ENCODE peak calls at places on chromosomes 1 and 21, in ten cellular contexts. One of them, this sample, is unnamed.
A peak's percentile ranks its signal among the peaks of the same experiment; 100 is the strongest.

GRCh38 chr1:235642021-235642942 is 7.3 kb downstream of the GNG4 start:
- DNase-seq in lower leg skin: no peak
- DNase-seq in T-helper 9 cell: peak; percentile 55
- DNase-seq in iPS DF 6.9: no peak
- DNase-seq in OCI-LY7: peak; percentile 9
- DNase-seq in HFF-Myc: peak; percentile 42
- DNase-seq in HT-29: peak; percentile 40
- DNase-seq in right atrium auricular region: no peak
- DNase-seq in activated T-helper 1 cell treated with Interleukin-2 at 50 U/mL for 16 hours: peak; percentile 54
- DNase-seq in endothelial cell: no peak
- DNase-seq in this sample: no peak

GRCh38 chr1:164787834-164788231 is 228.8 kb downstream of the PBX1 start:
- DNase-seq in HFF-Myc: no peak
- DNase-seq in right atrium auricular region: no peak
- DNase-seq in endothelial cell: no peak
- DNase-seq in T-helper 9 cell: no peak
- DNase-seq in iPS DF 6.9: no peak
- DNase-seq in lower leg skin: no peak
- DNase-seq in OCI-LY7: no peak
- DNase-seq in HT-29: no peak
- DNase-seq in activated T-helper 1 cell treated with Interleukin-2 at 50 U/mL for 16 hours: no peak
- DNase-seq in this sample: no peak

GRCh38 chr1:16009030-16009460 is 5.0 kb downstream of the SRARP start:
- DNase-seq in lower leg skin: peak; percentile 73
- DNase-seq in T-helper 9 cell: peak; percentile 69
- DNase-seq in iPS DF 6.9: no peak
- DNase-seq in endothelial cell: peak; percentile 85
- DNase-seq in HT-29: peak; percentile 89
- DNase-seq in activated T-helper 1 cell treated with Interleukin-2 at 50 U/mL for 16 hours: peak; percentile 49
- DNase-seq in OCI-LY7: peak; percentile 68
- DNase-seq in HFF-Myc: peak; percentile 39
- DNase-seq in right atrium auricular region: peak; percentile 88
- DNase-seq in this sample: peak; percentile 75

GRCh38 chr1:29323636-29324035 is 87.3 kb downstream of the PTPRU start:
- DNase-seq in iPS DF 6.9: no peak
- DNase-seq in HFF-Myc: no peak
- DNase-seq in endothelial cell: no peak
- DNase-seq in OCI-LY7: no peak
- DNase-seq in lower leg skin: no peak
- DNase-seq in HT-29: no peak
- DNase-seq in activated T-helper 1 cell treated with Interleukin-2 at 50 U/mL for 16 hours: no peak
- DNase-seq in right atrium auricular region: no peak
- DNase-seq in T-helper 9 cell: no peak
- DNase-seq in this sample: no peak

GRCh38 chr1:198876371-198876871 is 237.6 kb downstream of the PTPRC start:
- DNase-seq in HT-29: no peak
- DNase-seq in OCI-LY7: no peak
- DNase-seq in HFF-Myc: no peak
- DNase-seq in iPS DF 6.9: peak; percentile 16
- DNase-seq in lower leg skin: no peak
- DNase-seq in T-helper 9 cell: no peak
- DNase-seq in right atrium auricular region: no peak
- DNase-seq in endothelial cell: peak; percentile 8
- DNase-seq in activated T-helper 1 cell treated with Interleukin-2 at 50 U/mL for 16 hours: no peak
- DNase-seq in this sample: no peak

GRCh38 chr21:31282095-31282709 is 61.9 kb downstream of the TIAM1 start:
- DNase-seq in activated T-helper 1 cell treated with Interleukin-2 at 50 U/mL for 16 hours: no peak
- DNase-seq in lower leg skin: no peak
- DNase-seq in OCI-LY7: no peak
- DNase-seq in right atrium auricular region: peak; percentile 71
- DNase-seq in HFF-Myc: peak; percentile 15
- DNase-seq in endothelial cell: no peak
- DNase-seq in iPS DF 6.9: no peak
- DNase-seq in T-helper 9 cell: no peak
- DNase-seq in HT-29: no peak
- DNase-seq in this sample: no peak

GRCh38 chr21:41090981-41091380 is 77.0 kb upstream of the BACE2 start:
- DNase-seq in HFF-Myc: no peak
- DNase-seq in HT-29: no peak
- DNase-seq in iPS DF 6.9: no peak
- DNase-seq in T-helper 9 cell: no peak
- DNase-seq in endothelial cell: no peak
- DNase-seq in OCI-LY7: no peak
- DNase-seq in activated T-helper 1 cell treated with Interleukin-2 at 50 U/mL for 16 hours: no peak
- DNase-seq in right atrium auricular region: no peak
- DNase-seq in lower leg skin: no peak
- DNase-seq in this sample: no peak

GRCh38 chr21:44947111-44947929 is 7.5 kb downstream of the SLX9 start:
- DNase-seq in right atrium auricular region: no peak
- DNase-seq in HT-29: no peak
- DNase-seq in OCI-LY7: no peak
- DNase-seq in endothelial cell: no peak
- DNase-seq in T-helper 9 cell: no peak
- DNase-seq in HFF-Myc: no peak
- DNase-seq in lower leg skin: no peak
- DNase-seq in iPS DF 6.9: no peak
- DNase-seq in activated T-helper 1 cell treated with Interleukin-2 at 50 U/mL for 16 hours: no peak
- DNase-seq in this sample: no peak

GRCh38 chr1:185328204-185328728 is 11.2 kb upstream of the IVNS1ABP start:
- DNase-seq in T-helper 9 cell: no peak
- DNase-seq in lower leg skin: no peak
- DNase-seq in HFF-Myc: no peak
- DNase-seq in activated T-helper 1 cell treated with Interleukin-2 at 50 U/mL for 16 hours: no peak
- DNase-seq in HT-29: no peak
- DNase-seq in iPS DF 6.9: no peak
- DNase-seq in right atrium auricular region: no peak
- DNase-seq in OCI-LY7: no peak
- DNase-seq in endothelial cell: no peak
- DNase-seq in this sample: no peak

GRCh38 chr1:85060038-85060437 is 11.7 kb upstream of the MCOLN3 start:
- DNase-seq in OCI-LY7: no peak
- DNase-seq in T-helper 9 cell: no peak
- DNase-seq in lower leg skin: no peak
- DNase-seq in endothelial cell: no peak
- DNase-seq in HFF-Myc: no peak
- DNase-seq in activated T-helper 1 cell treated with Interleukin-2 at 50 U/mL for 16 hours: no peak
- DNase-seq in iPS DF 6.9: no peak
- DNase-seq in HT-29: no peak
- DNase-seq in right atrium auricular region: no peak
- DNase-seq in this sample: no peak

GRCh38 chr1:145690587-145691558 is 16.3 kb downstream of the PDZK1 start:
- DNase-seq in OCI-LY7: no peak
- DNase-seq in HFF-Myc: no peak
- DNase-seq in right atrium auricular region: no peak
- DNase-seq in endothelial cell: no peak
- DNase-seq in lower leg skin: no peak
- DNase-seq in HT-29: peak; percentile 45
- DNase-seq in T-helper 9 cell: no peak
- DNase-seq in activated T-helper 1 cell treated with Interleukin-2 at 50 U/mL for 16 hours: no peak
- DNase-seq in iPS DF 6.9: no peak
- DNase-seq in this sample: peak; percentile 52

GRCh38 chr21:38112219-38112789 is 144.5 kb upstream of the KCNJ15 start:
- DNase-seq in OCI-LY7: no peak
- DNase-seq in T-helper 9 cell: no peak
- DNase-seq in HFF-Myc: no peak
- DNase-seq in lower leg skin: no peak
- DNase-seq in HT-29: no peak
- DNase-seq in activated T-helper 1 cell treated with Interleukin-2 at 50 U/mL for 16 hours: no peak
- DNase-seq in iPS DF 6.9: no peak
- DNase-seq in endothelial cell: no peak
- DNase-seq in right atrium auricular region: no peak
- DNase-seq in this sample: no peak

GRCh38 chr1:206041640-206042039 is 11.3 kb upstream of the RHEX start:
- DNase-seq in OCI-LY7: peak; percentile 53
- DNase-seq in T-helper 9 cell: no peak
- DNase-seq in iPS DF 6.9: no peak
- DNase-seq in lower leg skin: no peak
- DNase-seq in HFF-Myc: no peak
- DNase-seq in endothelial cell: no peak
- DNase-seq in HT-29: no peak
- DNase-seq in activated T-helper 1 cell treated with Interleukin-2 at 50 U/mL for 16 hours: no peak
- DNase-seq in right atrium auricular region: no peak
- DNase-seq in this sample: peak; percentile 25

GRCh38 chr1:170027760-170028159 is 46.7 kb downstream of the KIFAP3 start:
- DNase-seq in activated T-helper 1 cell treated with Interleukin-2 at 50 U/mL for 16 hours: no peak
- DNase-seq in HFF-Myc: no peak
- DNase-seq in OCI-LY7: no peak
- DNase-seq in HT-29: no peak
- DNase-seq in right atrium auricular region: no peak
- DNase-seq in lower leg skin: no peak
- DNase-seq in iPS DF 6.9: no peak
- DNase-seq in endothelial cell: no peak
- DNase-seq in T-helper 9 cell: no peak
- DNase-seq in this sample: peak; percentile 7

GRCh38 chr1:220818421-220819173 is 31.9 kb downstream of the MTARC1 start:
- DNase-seq in right atrium auricular region: no peak
- DNase-seq in T-helper 9 cell: no peak
- DNase-seq in activated T-helper 1 cell treated with Interleukin-2 at 50 U/mL for 16 hours: no peak
- DNase-seq in lower leg skin: peak; percentile 46
- DNase-seq in endothelial cell: no peak
- DNase-seq in iPS DF 6.9: peak; percentile 33
- DNase-seq in HFF-Myc: peak; percentile 88
- DNase-seq in HT-29: peak; percentile 28
- DNase-seq in OCI-LY7: no peak
- DNase-seq in this sample: no peak

GRCh38 chr1:161226759-161227158 is 899 bp downstream of the TOMM40L start:
- DNase-seq in endothelial cell: no peak
- DNase-seq in OCI-LY7: no peak
- DNase-seq in right atrium auricular region: no peak
- DNase-seq in activated T-helper 1 cell treated with Interleukin-2 at 50 U/mL for 16 hours: no peak
- DNase-seq in HT-29: no peak
- DNase-seq in iPS DF 6.9: no peak
- DNase-seq in T-helper 9 cell: no peak
- DNase-seq in HFF-Myc: no peak
- DNase-seq in lower leg skin: no peak
- DNase-seq in this sample: no peak

GRCh38 chr1:210377934-210378333 is 49.2 kb downstream of the HHAT start:
- DNase-seq in activated T-helper 1 cell treated with Interleukin-2 at 50 U/mL for 16 hours: no peak
- DNase-seq in endothelial cell: no peak
- DNase-seq in iPS DF 6.9: no peak
- DNase-seq in OCI-LY7: no peak
- DNase-seq in T-helper 9 cell: no peak
- DNase-seq in HFF-Myc: no peak
- DNase-seq in lower leg skin: no peak
- DNase-seq in HT-29: no peak
- DNase-seq in right atrium auricular region: no peak
- DNase-seq in this sample: no peak

GRCh38 chr1:208731976-208732821 is 488.0 kb upstream of the PLXNA2 start:
- DNase-seq in HT-29: no peak
- DNase-seq in lower leg skin: no peak
- DNase-seq in OCI-LY7: no peak
- DNase-seq in iPS DF 6.9: no peak
- DNase-seq in right atrium auricular region: no peak
- DNase-seq in T-helper 9 cell: no peak
- DNase-seq in endothelial cell: no peak
- DNase-seq in HFF-Myc: no peak
- DNase-seq in activated T-helper 1 cell treated with Interleukin-2 at 50 U/mL for 16 hours: no peak
- DNase-seq in this sample: no peak

GRCh38 chr1:207025144-207025880 is 7.2 kb downstream of the C1orf116 start:
- DNase-seq in HT-29: peak; percentile 84
- DNase-seq in lower leg skin: no peak
- DNase-seq in endothelial cell: no peak
- DNase-seq in T-helper 9 cell: no peak
- DNase-seq in right atrium auricular region: no peak
- DNase-seq in iPS DF 6.9: no peak
- DNase-seq in OCI-LY7: no peak
- DNase-seq in HFF-Myc: no peak
- DNase-seq in activated T-helper 1 cell treated with Interleukin-2 at 50 U/mL for 16 hours: no peak
- DNase-seq in this sample: peak; percentile 47

GRCh38 chr1:58885998-58886397 is 102.2 kb upstream of the JUN start:
- DNase-seq in iPS DF 6.9: no peak
- DNase-seq in T-helper 9 cell: no peak
- DNase-seq in lower leg skin: no peak
- DNase-seq in endothelial cell: no peak
- DNase-seq in HT-29: peak; percentile 62
- DNase-seq in right atrium auricular region: no peak
- DNase-seq in OCI-LY7: no peak
- DNase-seq in HFF-Myc: no peak
- DNase-seq in activated T-helper 1 cell treated with Interleukin-2 at 50 U/mL for 16 hours: no peak
- DNase-seq in this sample: no peak

GRCh38 chr1:112703706-112704105 is 3.2 kb downstream of the RHOC start:
- DNase-seq in lower leg skin: no peak
- DNase-seq in iPS DF 6.9: no peak
- DNase-seq in T-helper 9 cell: no peak
- DNase-seq in HT-29: no peak
- DNase-seq in right atrium auricular region: no peak
- DNase-seq in endothelial cell: no peak
- DNase-seq in HFF-Myc: no peak
- DNase-seq in activated T-helper 1 cell treated with Interleukin-2 at 50 U/mL for 16 hours: no peak
- DNase-seq in OCI-LY7: no peak
- DNase-seq in this sample: no peak

GRCh38 chr21:45179568-45180288 is 105.3 kb downstream of the ADARB1 start:
- DNase-seq in lower leg skin: no peak
- DNase-seq in endothelial cell: no peak
- DNase-seq in T-helper 9 cell: no peak
- DNase-seq in iPS DF 6.9: no peak
- DNase-seq in activated T-helper 1 cell treated with Interleukin-2 at 50 U/mL for 16 hours: no peak
- DNase-seq in HT-29: no peak
- DNase-seq in OCI-LY7: no peak
- DNase-seq in right atrium auricular region: no peak
- DNase-seq in HFF-Myc: no peak
- DNase-seq in this sample: no peak